ENCODE peak calls at places on chromosomes 13 and 19, in eight cellular contexts. One of them, this sample, is unnamed.

GRCh38 chr13:79384022-79384610 is 21.9 kb downstream of the RBM26 start:
- DNase-seq in ovary: no peak
- DNase-seq in effector memory CD4-positive, alpha-beta T cell: no peak
- DNase-seq in sigmoid colon: no peak
- DNase-seq in neuronal stem cell: no peak
- DNase-seq in RWPE1: no peak
- DNase-seq in cardiac muscle cell: no peak
- DNase-seq in tibial artery: no peak
- DNase-seq in this sample: no peak

GRCh38 chr13:101309014-101309619 is 107.2 kb downstream of the NALCN start:
- DNase-seq in ovary: no peak
- DNase-seq in effector memory CD4-positive, alpha-beta T cell: no peak
- DNase-seq in sigmoid colon: no peak
- DNase-seq in neuronal stem cell: no peak
- DNase-seq in RWPE1: peak
- DNase-seq in cardiac muscle cell: peak
- DNase-seq in tibial artery: no peak
- DNase-seq in this sample: no peak

GRCh38 chr19:13099073-13099999 is 3.3 kb downstream of the LYL1 start:
- DNase-seq in ovary: peak
- DNase-seq in effector memory CD4-positive, alpha-beta T cell: peak
- DNase-seq in sigmoid colon: peak
- DNase-seq in neuronal stem cell: no peak
- DNase-seq in RWPE1: no peak
- DNase-seq in cardiac muscle cell: peak
- DNase-seq in tibial artery: peak
- DNase-seq in this sample: peak

GRCh38 chr13:113151745-113152707 is 6.4 kb upstream of the PROZ start:
- DNase-seq in ovary: peak
- DNase-seq in effector memory CD4-positive, alpha-beta T cell: no peak
- DNase-seq in sigmoid colon: no peak
- DNase-seq in neuronal stem cell: no peak
- DNase-seq in RWPE1: no peak
- DNase-seq in cardiac muscle cell: peak
- DNase-seq in tibial artery: no peak
- DNase-seq in this sample: peak

GRCh38 chr19:42252365-42253244 is 2.3 kb downstream of the ERF start:
- DNase-seq in ovary: peak
- DNase-seq in effector memory CD4-positive, alpha-beta T cell: no peak
- DNase-seq in sigmoid colon: peak
- DNase-seq in neuronal stem cell: no peak
- DNase-seq in RWPE1: no peak
- DNase-seq in cardiac muscle cell: peak
- DNase-seq in tibial artery: peak
- DNase-seq in this sample: no peak

GRCh38 chr13:59643906-59644626 is 519.7 kb downstream of the DIAPH3 start:
- DNase-seq in ovary: no peak
- DNase-seq in effector memory CD4-positive, alpha-beta T cell: no peak
- DNase-seq in sigmoid colon: no peak
- DNase-seq in neuronal stem cell: no peak
- DNase-seq in RWPE1: no peak
- DNase-seq in cardiac muscle cell: no peak
- DNase-seq in tibial artery: no peak
- DNase-seq in this sample: no peak

GRCh38 chr13:112693831-112694497 is 4.1 kb downstream of the ATP11A start:
- DNase-seq in ovary: peak
- DNase-seq in effector memory CD4-positive, alpha-beta T cell: no peak
- DNase-seq in sigmoid colon: peak
- DNase-seq in neuronal stem cell: no peak
- DNase-seq in RWPE1: no peak
- DNase-seq in cardiac muscle cell: peak
- DNase-seq in tibial artery: peak
- DNase-seq in this sample: no peak

GRCh38 chr13:48155850-48156249 is 60.9 kb upstream of the MED4 start:
- DNase-seq in ovary: no peak
- DNase-seq in effector memory CD4-positive, alpha-beta T cell: peak
- DNase-seq in sigmoid colon: no peak
- DNase-seq in neuronal stem cell: no peak
- DNase-seq in RWPE1: peak
- DNase-seq in cardiac muscle cell: peak
- DNase-seq in tibial artery: no peak
- DNase-seq in this sample: peak

GRCh38 chr19:10889880-10890279 is 18.5 kb downstream of the CARM1 start:
- DNase-seq in ovary: no peak
- DNase-seq in effector memory CD4-positive, alpha-beta T cell: no peak
- DNase-seq in sigmoid colon: no peak
- DNase-seq in neuronal stem cell: no peak
- DNase-seq in RWPE1: no peak
- DNase-seq in cardiac muscle cell: no peak
- DNase-seq in tibial artery: no peak
- DNase-seq in this sample: no peak

GRCh38 chr19:10885241-10886169 is 14.2 kb downstream of the CARM1 start:
- DNase-seq in ovary: no peak
- DNase-seq in effector memory CD4-positive, alpha-beta T cell: no peak
- DNase-seq in sigmoid colon: no peak
- DNase-seq in neuronal stem cell: no peak
- DNase-seq in RWPE1: no peak
- DNase-seq in cardiac muscle cell: no peak
- DNase-seq in tibial artery: no peak
- DNase-seq in this sample: no peak

GRCh38 chr19:10891360-10892108 is 20.2 kb downstream of the CARM1 start:
- DNase-seq in ovary: peak
- DNase-seq in effector memory CD4-positive, alpha-beta T cell: no peak
- DNase-seq in sigmoid colon: no peak
- DNase-seq in neuronal stem cell: no peak
- DNase-seq in RWPE1: peak
- DNase-seq in cardiac muscle cell: peak
- DNase-seq in tibial artery: no peak
- DNase-seq in this sample: no peak

GRCh38 chr19:10887616-10888367 is 16.4 kb downstream of the CARM1 start:
- DNase-seq in ovary: no peak
- DNase-seq in effector memory CD4-positive, alpha-beta T cell: no peak
- DNase-seq in sigmoid colon: no peak
- DNase-seq in neuronal stem cell: no peak
- DNase-seq in RWPE1: no peak
- DNase-seq in cardiac muscle cell: no peak
- DNase-seq in tibial artery: no peak
- DNase-seq in this sample: no peak

DNA sequence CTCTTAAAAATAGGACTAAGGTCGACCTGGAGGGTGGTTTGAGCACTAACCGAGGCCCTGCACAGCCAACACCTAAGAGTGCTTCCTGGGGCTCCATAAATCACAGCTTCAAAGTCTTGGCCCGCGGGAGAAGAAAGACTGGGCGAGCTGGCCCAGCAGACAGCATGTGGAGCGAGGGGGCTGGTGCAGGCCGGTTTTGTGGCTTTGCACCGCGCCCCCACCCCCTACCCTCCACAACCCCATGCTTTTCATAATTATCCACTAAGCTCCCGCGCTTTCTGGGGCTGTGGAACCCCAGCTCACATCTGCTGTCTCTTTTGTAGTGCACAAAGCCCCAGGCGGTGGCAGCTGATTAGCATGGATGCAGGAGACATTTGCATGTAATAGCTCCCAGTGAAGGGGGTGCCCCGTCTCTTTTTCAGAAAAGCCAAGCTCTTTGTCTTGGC is 17.1 kb downstream of the CARM1 start:
- DNase-seq in ovary: no peak
- DNase-seq in effector memory CD4-positive, alpha-beta T cell: no peak
- DNase-seq in sigmoid colon: no peak
- DNase-seq in neuronal stem cell: no peak
- DNase-seq in RWPE1: no peak
- DNase-seq in cardiac muscle cell: no peak
- DNase-seq in tibial artery: no peak
- DNase-seq in this sample: no peak
- H3K27ac ChIP-seq in ovary: no peak
- H3K27ac ChIP-seq in effector memory CD4-positive, alpha-beta T cell: no peak
- H3K27ac ChIP-seq in sigmoid colon: peak
- H3K27ac ChIP-seq in neuronal stem cell: peak
- H3K27ac ChIP-seq in RWPE1: peak
- H3K27ac ChIP-seq in cardiac muscle cell: peak
- H3K27ac ChIP-seq in tibial artery: no peak
- H3K27ac ChIP-seq in this sample: no peak

GRCh38 chr19:2033115-2033824 is 17.8 kb upstream of the BTBD2 start:
- DNase-seq in ovary: no peak
- DNase-seq in effector memory CD4-positive, alpha-beta T cell: no peak
- DNase-seq in sigmoid colon: no peak
- DNase-seq in neuronal stem cell: no peak
- DNase-seq in RWPE1: no peak
- DNase-seq in cardiac muscle cell: no peak
- DNase-seq in tibial artery: no peak
- DNase-seq in this sample: no peak

GRCh38 chr19:2032296-2032941 is 16.9 kb upstream of the BTBD2 start:
- DNase-seq in ovary: peak
- DNase-seq in effector memory CD4-positive, alpha-beta T cell: no peak
- DNase-seq in sigmoid colon: peak
- DNase-seq in neuronal stem cell: no peak
- DNase-seq in RWPE1: peak
- DNase-seq in cardiac muscle cell: peak
- DNase-seq in tibial artery: peak
- DNase-seq in this sample: no peak

GRCh38 chr19:2034729-2035589 is 16.1 kb downstream of the MKNK2 start:
- DNase-seq in ovary: peak
- DNase-seq in effector memory CD4-positive, alpha-beta T cell: peak
- DNase-seq in sigmoid colon: peak
- DNase-seq in neuronal stem cell: no peak
- DNase-seq in RWPE1: peak
- DNase-seq in cardiac muscle cell: peak
- DNase-seq in tibial artery: no peak
- DNase-seq in this sample: peak

GRCh38 chr19:2035590-2035991 is 15.5 kb downstream of the MKNK2 start:
- DNase-seq in ovary: no peak
- DNase-seq in effector memory CD4-positive, alpha-beta T cell: no peak
- DNase-seq in sigmoid colon: peak
- DNase-seq in neuronal stem cell: no peak
- DNase-seq in RWPE1: no peak
- DNase-seq in cardiac muscle cell: no peak
- DNase-seq in tibial artery: no peak
- DNase-seq in this sample: no peak

DNA sequence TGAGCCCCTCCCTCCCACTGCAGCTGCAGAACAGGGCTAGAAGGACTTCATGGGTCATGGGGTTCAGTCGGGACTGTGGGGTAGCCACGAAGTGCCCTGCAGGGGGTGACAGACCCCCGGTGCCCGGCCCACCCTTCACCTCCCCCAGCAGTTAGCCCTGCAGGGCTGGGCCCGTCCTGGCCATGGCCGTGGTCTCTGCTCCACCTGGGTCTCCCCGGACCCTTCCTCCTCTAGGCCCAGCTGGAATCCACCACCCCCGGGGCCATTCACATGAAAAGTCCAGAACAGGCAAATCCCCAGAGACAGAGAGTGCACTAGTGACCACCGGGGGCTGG is 17.3 kb downstream of the MKNK2 start:
- DNase-seq in ovary: no peak
- DNase-seq in effector memory CD4-positive, alpha-beta T cell: no peak
- DNase-seq in sigmoid colon: peak
- DNase-seq in neuronal stem cell: no peak
- DNase-seq in RWPE1: no peak
- DNase-seq in cardiac muscle cell: no peak
- DNase-seq in tibial artery: no peak
- DNase-seq in this sample: no peak
- H3K27ac ChIP-seq in ovary: no peak
- H3K27ac ChIP-seq in effector memory CD4-positive, alpha-beta T cell: no peak
- H3K27ac ChIP-seq in sigmoid colon: peak
- H3K27ac ChIP-seq in neuronal stem cell: no peak
- H3K27ac ChIP-seq in RWPE1: peak
- H3K27ac ChIP-seq in cardiac muscle cell: no peak
- H3K27ac ChIP-seq in tibial artery: peak
- H3K27ac ChIP-seq in this sample: no peak

GRCh38 chr19:2600914-2601870 is 101.3 kb downstream of the GNG7 start:
- DNase-seq in ovary: no peak
- DNase-seq in effector memory CD4-positive, alpha-beta T cell: no peak
- DNase-seq in sigmoid colon: no peak
- DNase-seq in neuronal stem cell: no peak
- DNase-seq in RWPE1: no peak
- DNase-seq in cardiac muscle cell: no peak
- DNase-seq in tibial artery: peak
- DNase-seq in this sample: no peak
- H3K27ac ChIP-seq in ovary: peak
- H3K27ac ChIP-seq in effector memory CD4-positive, alpha-beta T cell: no peak
- H3K27ac ChIP-seq in sigmoid colon: peak
- H3K27ac ChIP-seq in neuronal stem cell: no peak
- H3K27ac ChIP-seq in RWPE1: peak
- H3K27ac ChIP-seq in cardiac muscle cell: no peak
- H3K27ac ChIP-seq in tibial artery: peak
- H3K27ac ChIP-seq in this sample: no peak

GRCh38 chr19:48715681-48716171 is 3.8 kb downstream of the MAMSTR start:
- DNase-seq in ovary: peak
- DNase-seq in effector memory CD4-positive, alpha-beta T cell: no peak
- DNase-seq in sigmoid colon: peak
- DNase-seq in neuronal stem cell: no peak
- DNase-seq in RWPE1: no peak
- DNase-seq in cardiac muscle cell: no peak
- DNase-seq in tibial artery: no peak
- DNase-seq in this sample: no peak
- H3K27ac ChIP-seq in ovary: peak
- H3K27ac ChIP-seq in effector memory CD4-positive, alpha-beta T cell: no peak
- H3K27ac ChIP-seq in sigmoid colon: peak
- H3K27ac ChIP-seq in neuronal stem cell: no peak
- H3K27ac ChIP-seq in RWPE1: peak
- H3K27ac ChIP-seq in cardiac muscle cell: no peak
- H3K27ac ChIP-seq in tibial artery: peak
- H3K27ac ChIP-seq in this sample: no peak

GRCh38 chr19:4396949-4397783 is 3.2 kb downstream of the SH3GL1 start:
- DNase-seq in ovary: no peak
- DNase-seq in effector memory CD4-positive, alpha-beta T cell: no peak
- DNase-seq in sigmoid colon: no peak
- DNase-seq in neuronal stem cell: no peak
- DNase-seq in RWPE1: no peak
- DNase-seq in cardiac muscle cell: no peak
- DNase-seq in tibial artery: no peak
- DNase-seq in this sample: no peak
- H3K27ac ChIP-seq in ovary: no peak
- H3K27ac ChIP-seq in effector memory CD4-positive, alpha-beta T cell: no peak
- H3K27ac ChIP-seq in sigmoid colon: peak
- H3K27ac ChIP-seq in neuronal stem cell: no peak
- H3K27ac ChIP-seq in RWPE1: peak
- H3K27ac ChIP-seq in cardiac muscle cell: peak
- H3K27ac ChIP-seq in tibial artery: no peak
- H3K27ac ChIP-seq in this sample: no peak

DNA sequence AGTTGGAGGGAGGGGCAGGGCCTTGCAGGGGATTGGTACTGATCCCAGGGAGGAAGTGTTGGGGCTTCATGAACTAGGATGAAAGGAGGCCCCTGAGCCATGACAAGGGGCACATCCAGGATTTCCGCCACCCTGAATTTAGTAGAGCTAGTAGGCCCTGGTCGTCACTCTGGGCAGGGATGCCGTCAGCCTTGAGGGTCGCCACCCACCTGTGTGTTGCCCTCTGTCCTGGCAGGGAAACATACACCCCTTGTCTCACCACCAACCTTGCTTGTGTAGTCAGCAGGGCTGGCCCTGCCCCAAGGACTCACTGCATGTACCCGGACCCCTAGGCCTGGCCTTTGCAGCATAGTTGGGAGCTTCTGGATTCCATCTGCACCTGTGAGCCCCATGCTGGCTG is 9.4 kb upstream of the QTRT1 start:
- DNase-seq in ovary: no peak
- DNase-seq in effector memory CD4-positive, alpha-beta T cell: no peak
- DNase-seq in sigmoid colon: no peak
- DNase-seq in neuronal stem cell: no peak
- DNase-seq in RWPE1: no peak
- DNase-seq in cardiac muscle cell: no peak
- DNase-seq in tibial artery: no peak
- DNase-seq in this sample: no peak
- H3K27ac ChIP-seq in ovary: no peak
- H3K27ac ChIP-seq in effector memory CD4-positive, alpha-beta T cell: no peak
- H3K27ac ChIP-seq in sigmoid colon: no peak
- H3K27ac ChIP-seq in neuronal stem cell: no peak
- H3K27ac ChIP-seq in RWPE1: peak
- H3K27ac ChIP-seq in cardiac muscle cell: no peak
- H3K27ac ChIP-seq in tibial artery: no peak
- H3K27ac ChIP-seq in this sample: no peak